ENCODE peak calls at places on chromosomes 13 and 19, in eight cellular contexts. One of them, this sample, is unnamed.

GRCh38 chr13:80196756-80197155 is 144.2 kb downstream of the SPRY2 start:
- DNase-seq in left colon: no peak
- DNase-seq in mesenteric fat pad: no peak
- DNase-seq in kidney glomerular epithelial cell: no peak
- DNase-seq in esophagus squamous epithelium: no peak
- DNase-seq in psoas muscle: no peak
- DNase-seq in AG08396: no peak
- DNase-seq in Right ventricle myocardium inferior: no peak
- DNase-seq in this sample: no peak

GRCh38 chr13:23321534-23322241 is 111.8 kb downstream of the SACS start:
- DNase-seq in esophagus squamous epithelium: no peak
- DNase-seq in AG08396: peak; percentile 87
- DNase-seq in kidney glomerular epithelial cell: peak; percentile 96
- DNase-seq in mesenteric fat pad: no peak
- DNase-seq in Right ventricle myocardium inferior: peak; percentile 70
- DNase-seq in left colon: peak; percentile 11
- DNase-seq in psoas muscle: peak; percentile 83
- DNase-seq in this sample: no peak

GRCh38 chr13:50914301-50914700 is 4.7 kb downstream of the RNASEH2B start:
- DNase-seq in AG08396: no peak
- DNase-seq in kidney glomerular epithelial cell: no peak
- DNase-seq in left colon: no peak
- DNase-seq in esophagus squamous epithelium: no peak
- DNase-seq in psoas muscle: no peak
- DNase-seq in mesenteric fat pad: no peak
- DNase-seq in Right ventricle myocardium inferior: no peak
- DNase-seq in this sample: no peak

GRCh38 chr19:32977269-32977668 is 5.2 kb downstream of the FAAP24 start:
- DNase-seq in psoas muscle: no peak
- DNase-seq in AG08396: no peak
- DNase-seq in kidney glomerular epithelial cell: no peak
- DNase-seq in left colon: peak; percentile 20
- DNase-seq in esophagus squamous epithelium: no peak
- DNase-seq in mesenteric fat pad: no peak
- DNase-seq in Right ventricle myocardium inferior: no peak
- DNase-seq in this sample: no peak

GRCh38 chr13:110882972-110883371 is 31.9 kb downstream of the ANKRD10 start:
- DNase-seq in esophagus squamous epithelium: no peak
- DNase-seq in psoas muscle: no peak
- DNase-seq in Right ventricle myocardium inferior: no peak
- DNase-seq in kidney glomerular epithelial cell: no peak
- DNase-seq in left colon: no peak
- DNase-seq in mesenteric fat pad: no peak
- DNase-seq in AG08396: peak; percentile 51
- DNase-seq in this sample: no peak

GRCh38 chr13:110737555-110737954 is 24.1 kb downstream of the ING1 start:
- DNase-seq in mesenteric fat pad: no peak
- DNase-seq in Right ventricle myocardium inferior: no peak
- DNase-seq in esophagus squamous epithelium: no peak
- DNase-seq in AG08396: no peak
- DNase-seq in left colon: no peak
- DNase-seq in psoas muscle: no peak
- DNase-seq in kidney glomerular epithelial cell: no peak
- DNase-seq in this sample: no peak

GRCh38 chr13:94233401-94233800 is 246.1 kb downstream of the DCT start:
- DNase-seq in left colon: no peak
- DNase-seq in esophagus squamous epithelium: no peak
- DNase-seq in Right ventricle myocardium inferior: no peak
- DNase-seq in mesenteric fat pad: no peak
- DNase-seq in kidney glomerular epithelial cell: peak; percentile 88
- DNase-seq in psoas muscle: no peak
- DNase-seq in AG08396: peak; percentile 61
- DNase-seq in this sample: no peak

GRCh38 chr13:48318014-48318713 is 14.6 kb downstream of the RB1 start:
- DNase-seq in Right ventricle myocardium inferior: no peak
- DNase-seq in left colon: no peak
- DNase-seq in esophagus squamous epithelium: no peak
- DNase-seq in mesenteric fat pad: no peak
- DNase-seq in AG08396: no peak
- DNase-seq in kidney glomerular epithelial cell: no peak
- DNase-seq in psoas muscle: peak; percentile 54
- DNase-seq in this sample: no peak

GRCh38 chr19:55369651-55370304 is 485 bp downstream of the IL11 start:
- DNase-seq in Right ventricle myocardium inferior: no peak
- DNase-seq in mesenteric fat pad: no peak
- DNase-seq in esophagus squamous epithelium: no peak
- DNase-seq in kidney glomerular epithelial cell: peak; percentile 41
- DNase-seq in psoas muscle: no peak
- DNase-seq in AG08396: peak; percentile 97
- DNase-seq in left colon: no peak
- DNase-seq in this sample: peak; percentile 96

GRCh38 chr19:32256341-32256975 is 89.0 kb upstream of the ZNF507 start:
- DNase-seq in esophagus squamous epithelium: no peak
- DNase-seq in mesenteric fat pad: peak; percentile 82
- DNase-seq in left colon: no peak
- DNase-seq in Right ventricle myocardium inferior: no peak
- DNase-seq in AG08396: no peak
- DNase-seq in kidney glomerular epithelial cell: no peak
- DNase-seq in psoas muscle: no peak
- DNase-seq in this sample: no peak

GRCh38 chr13:109785141-109785891 is 1.1 kb downstream of the IRS2 start:
- DNase-seq in kidney glomerular epithelial cell: peak; percentile 19
- DNase-seq in psoas muscle: peak; percentile 73
- DNase-seq in esophagus squamous epithelium: no peak
- DNase-seq in left colon: peak; percentile 63
- DNase-seq in AG08396: peak; percentile 45
- DNase-seq in mesenteric fat pad: no peak
- DNase-seq in Right ventricle myocardium inferior: peak; percentile 84
- DNase-seq in this sample: peak; percentile 47

GRCh38 chr13:19910336-19911072 is 47.1 kb upstream of the ZMYM5 start:
- DNase-seq in AG08396: peak; percentile 21
- DNase-seq in Right ventricle myocardium inferior: no peak
- DNase-seq in mesenteric fat pad: peak; percentile 33
- DNase-seq in psoas muscle: no peak
- DNase-seq in kidney glomerular epithelial cell: peak; percentile 54
- DNase-seq in esophagus squamous epithelium: no peak
- DNase-seq in left colon: peak; percentile 47
- DNase-seq in this sample: no peak

GRCh38 chr13:26529441-26529840 is 28.0 kb upstream of the WASF3 start:
- DNase-seq in kidney glomerular epithelial cell: peak; percentile 54
- DNase-seq in mesenteric fat pad: no peak
- DNase-seq in Right ventricle myocardium inferior: no peak
- DNase-seq in AG08396: peak; percentile 65
- DNase-seq in esophagus squamous epithelium: no peak
- DNase-seq in psoas muscle: no peak
- DNase-seq in left colon: peak; percentile 44
- DNase-seq in this sample: no peak

GRCh38 chr19:4403005-4403761 is 743 bp downstream of the CHAF1A start:
- DNase-seq in left colon: peak; percentile 39
- DNase-seq in esophagus squamous epithelium: no peak
- DNase-seq in kidney glomerular epithelial cell: no peak
- DNase-seq in psoas muscle: no peak
- DNase-seq in mesenteric fat pad: no peak
- DNase-seq in AG08396: no peak
- DNase-seq in Right ventricle myocardium inferior: no peak
- DNase-seq in this sample: no peak

GRCh38 chr19:9645466-9645865 is 24.4 kb upstream of the ZNF561 start:
- DNase-seq in mesenteric fat pad: no peak
- DNase-seq in esophagus squamous epithelium: no peak
- DNase-seq in Right ventricle myocardium inferior: no peak
- DNase-seq in AG08396: no peak
- DNase-seq in left colon: no peak
- DNase-seq in kidney glomerular epithelial cell: no peak
- DNase-seq in psoas muscle: no peak
- DNase-seq in this sample: no peak

GRCh38 chr13:33639640-33640080 is 178.3 kb upstream of the RFC3 start:
- DNase-seq in AG08396: no peak
- DNase-seq in psoas muscle: no peak
- DNase-seq in kidney glomerular epithelial cell: no peak
- DNase-seq in mesenteric fat pad: no peak
- DNase-seq in left colon: no peak
- DNase-seq in esophagus squamous epithelium: no peak
- DNase-seq in Right ventricle myocardium inferior: no peak
- DNase-seq in this sample: no peak

GRCh38 chr13:77530870-77531269 is 4.6 kb upstream of the SCEL start:
- DNase-seq in mesenteric fat pad: no peak
- DNase-seq in kidney glomerular epithelial cell: no peak
- DNase-seq in esophagus squamous epithelium: no peak
- DNase-seq in Right ventricle myocardium inferior: peak; percentile 39
- DNase-seq in left colon: no peak
- DNase-seq in AG08396: no peak
- DNase-seq in psoas muscle: no peak
- DNase-seq in this sample: no peak

GRCh38 chr19:39834287-39834841 is 402 bp upstream of the DYRK1B start:
- DNase-seq in left colon: no peak
- DNase-seq in Right ventricle myocardium inferior: no peak
- DNase-seq in esophagus squamous epithelium: no peak
- DNase-seq in AG08396: no peak
- DNase-seq in psoas muscle: no peak
- DNase-seq in kidney glomerular epithelial cell: no peak
- DNase-seq in mesenteric fat pad: no peak
- DNase-seq in this sample: no peak

GRCh38 chr19:35587326-35587725 is 1.4 kb downstream of the PMIS2 start:
- DNase-seq in Right ventricle myocardium inferior: no peak
- DNase-seq in esophagus squamous epithelium: no peak
- DNase-seq in psoas muscle: no peak
- DNase-seq in AG08396: no peak
- DNase-seq in mesenteric fat pad: no peak
- DNase-seq in kidney glomerular epithelial cell: no peak
- DNase-seq in left colon: no peak
- DNase-seq in this sample: no peak

GRCh38 chr13:49980266-49980665 is 16.6 kb upstream of the TRIM13 start:
- DNase-seq in esophagus squamous epithelium: no peak
- DNase-seq in left colon: no peak
- DNase-seq in Right ventricle myocardium inferior: no peak
- DNase-seq in mesenteric fat pad: no peak
- DNase-seq in AG08396: no peak
- DNase-seq in psoas muscle: no peak
- DNase-seq in kidney glomerular epithelial cell: no peak
- DNase-seq in this sample: no peak

GRCh38 chr19:45643927-45644771 is 5.0 kb upstream of the EML2 start:
- DNase-seq in Right ventricle myocardium inferior: no peak
- DNase-seq in psoas muscle: no peak
- DNase-seq in kidney glomerular epithelial cell: no peak
- DNase-seq in left colon: no peak
- DNase-seq in esophagus squamous epithelium: no peak
- DNase-seq in AG08396: no peak
- DNase-seq in mesenteric fat pad: no peak
- DNase-seq in this sample: peak; percentile 34

GRCh38 chr13:100773923-100774641 is 99.5 kb upstream of the TMTC4 start:
- DNase-seq in psoas muscle: no peak
- DNase-seq in Right ventricle myocardium inferior: no peak
- DNase-seq in left colon: no peak
- DNase-seq in AG08396: no peak
- DNase-seq in kidney glomerular epithelial cell: no peak
- DNase-seq in mesenteric fat pad: no peak
- DNase-seq in esophagus squamous epithelium: no peak
- DNase-seq in this sample: no peak

GRCh38 chr19:14427461-14427860 is 5.6 kb upstream of the PKN1 start:
- DNase-seq in AG08396: no peak
- DNase-seq in kidney glomerular epithelial cell: no peak
- DNase-seq in Right ventricle myocardium inferior: no peak
- DNase-seq in mesenteric fat pad: no peak
- DNase-seq in left colon: no peak
- DNase-seq in esophagus squamous epithelium: no peak
- DNase-seq in psoas muscle: no peak
- DNase-seq in this sample: no peak

GRCh38 chr19:46042252-46042883 is 1.6 kb upstream of the IGFL4 start:
- DNase-seq in esophagus squamous epithelium: no peak
- DNase-seq in Right ventricle myocardium inferior: no peak
- DNase-seq in AG08396: no peak
- DNase-seq in psoas muscle: no peak
- DNase-seq in mesenteric fat pad: no peak
- DNase-seq in left colon: no peak
- DNase-seq in kidney glomerular epithelial cell: no peak
- DNase-seq in this sample: no peak

GRCh38 chr13:98280176-98280510 is 103.1 kb upstream of the RNF113B start:
- DNase-seq in kidney glomerular epithelial cell: no peak
- DNase-seq in esophagus squamous epithelium: no peak
- DNase-seq in AG08396: no peak
- DNase-seq in psoas muscle: no peak
- DNase-seq in mesenteric fat pad: no peak
- DNase-seq in left colon: no peak
- DNase-seq in Right ventricle myocardium inferior: no peak
- DNase-seq in this sample: no peak

GRCh38 chr13:73090812-73091187 is 32.0 kb downstream of the KLF5 start:
- DNase-seq in Right ventricle myocardium inferior: no peak
- DNase-seq in left colon: no peak
- DNase-seq in AG08396: no peak
- DNase-seq in mesenteric fat pad: no peak
- DNase-seq in kidney glomerular epithelial cell: no peak
- DNase-seq in esophagus squamous epithelium: no peak
- DNase-seq in psoas muscle: no peak
- DNase-seq in this sample: no peak

GRCh38 chr13:39510296-39510695 is 92.7 kb downstream of the LHFPL6 start:
- DNase-seq in kidney glomerular epithelial cell: no peak
- DNase-seq in esophagus squamous epithelium: no peak
- DNase-seq in psoas muscle: no peak
- DNase-seq in left colon: no peak
- DNase-seq in mesenteric fat pad: no peak
- DNase-seq in Right ventricle myocardium inferior: no peak
- DNase-seq in AG08396: no peak
- DNase-seq in this sample: no peak

GRCh38 chr13:97239943-97240788 is 18.0 kb downstream of the MBNL2 start:
- DNase-seq in esophagus squamous epithelium: no peak
- DNase-seq in AG08396: no peak
- DNase-seq in mesenteric fat pad: no peak
- DNase-seq in Right ventricle myocardium inferior: no peak
- DNase-seq in left colon: no peak
- DNase-seq in kidney glomerular epithelial cell: no peak
- DNase-seq in psoas muscle: no peak
- DNase-seq in this sample: no peak

GRCh38 chr13:32938907-32939306 is 77.3 kb upstream of the KL start:
- DNase-seq in AG08396: no peak
- DNase-seq in left colon: no peak
- DNase-seq in mesenteric fat pad: no peak
- DNase-seq in esophagus squamous epithelium: no peak
- DNase-seq in Right ventricle myocardium inferior: no peak
- DNase-seq in kidney glomerular epithelial cell: no peak
- DNase-seq in psoas muscle: no peak
- DNase-seq in this sample: no peak

GRCh38 chr19:18763674-18764590 is 27.2 kb downstream of the COMP start:
- DNase-seq in esophagus squamous epithelium: no peak
- DNase-seq in psoas muscle: peak; percentile 89
- DNase-seq in Right ventricle myocardium inferior: no peak
- DNase-seq in mesenteric fat pad: no peak
- DNase-seq in AG08396: peak; percentile 58
- DNase-seq in kidney glomerular epithelial cell: peak; percentile 90
- DNase-seq in left colon: no peak
- DNase-seq in this sample: peak; percentile 88

GRCh38 chr13:34620073-34620858 is 321.8 kb upstream of the NBEA start:
- DNase-seq in left colon: no peak
- DNase-seq in kidney glomerular epithelial cell: no peak
- DNase-seq in Right ventricle myocardium inferior: no peak
- DNase-seq in psoas muscle: no peak
- DNase-seq in mesenteric fat pad: no peak
- DNase-seq in esophagus squamous epithelium: no peak
- DNase-seq in AG08396: no peak
- DNase-seq in this sample: peak; percentile 37

This sample was measured in SK-N-SH.